ENCODE peak calls at places on chromosome 20, in five cellular contexts. B is A549, I is stomach, D is sigmoid colon, J is K562. O is an unnamed sample.
A peak's percentile ranks its signal among the peaks of the same experiment; 100 is the strongest.

GRCh38 chr20:12327205-12327604 is 409.5 kb downstream of the BTBD3 start:
- DNase-seq in B (no peak), I (no peak), J (no peak), D (no peak), O (no peak)

GRCh38 chr20:44209691-44210421 is 715 bp downstream of the OSER1 start:
- DNase-seq in I (peak; percentile 46), B (no peak), J (no peak), D (no peak), O (no peak)

GRCh38 chr20:47073766-47074475 is 179.3 kb downstream of the EYA2 start:
- DNase-seq in I (no peak), J (no peak), B (no peak), D (no peak), O (no peak)

GRCh38 chr20:50842821-50843220 is 48.0 kb downstream of the BCAS4 start:
- DNase-seq in D (no peak), B (no peak), I (no peak), J (no peak), O (no peak)

GRCh38 chr20:48360338-48360698 is 467.5 kb downstream of the PREX1 start:
- DNase-seq in B (no peak), J (no peak), I (no peak), D (no peak), O (peak; percentile 28)

GRCh38 chr20:47747663-47748031 is 37.6 kb downstream of the SULF2 start:
- DNase-seq in B (no peak), J (no peak), D (no peak), I (no peak), O (no peak)

GRCh38 chr20:4556781-4557180 is 164.9 kb upstream of the PRND start:
- DNase-seq in B (no peak), I (no peak), J (peak; percentile 62), D (no peak), O (no peak)

GRCh38 chr20:44457016-44457415 is 18.7 kb upstream of the TTPAL start:
- DNase-seq in B (no peak), D (no peak), J (peak; percentile 57), I (no peak), O (peak; percentile 57)

GRCh38 chr20:5448449-5449118 is 131.8 kb upstream of the PROKR2 start:
- DNase-seq in B (peak; percentile 70), J (peak; percentile 46), D (no peak), I (peak; percentile 51), O (peak; percentile 50)

GRCh38 chr20:18742841-18743240 is 70.7 kb upstream of the SCP2D1 start:
- DNase-seq in J (no peak), D (no peak), B (no peak), I (no peak), O (no peak)
- TF ChIP-seq EP300 in J (no peak), D (no peak), B (no peak), I (no peak), O (no peak)

DNA sequence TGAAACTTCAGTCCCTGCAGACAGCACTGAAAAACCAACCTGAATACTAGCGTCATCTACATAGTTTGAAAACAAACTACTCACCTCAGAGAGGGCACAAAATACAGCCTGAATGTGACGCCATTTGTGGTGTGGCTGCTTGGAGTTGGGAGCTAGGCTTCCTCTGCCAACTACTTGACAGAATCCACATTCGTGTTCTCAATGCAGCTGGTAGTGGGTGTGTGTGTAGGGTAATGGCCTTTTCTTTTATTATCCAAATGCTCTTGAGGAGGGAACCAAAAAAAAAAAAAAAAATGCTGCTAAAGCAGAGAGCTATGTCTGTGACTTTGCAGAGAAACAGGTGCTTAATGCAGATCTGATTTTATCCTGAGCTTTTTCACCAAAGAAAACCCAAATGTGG is 207.8 kb downstream of the OTOR start:
- DNase-seq in D (no peak), J (no peak), B (no peak), I (no peak), O (no peak)
- TF ChIP-seq POLR2A in D (no peak), J (no peak), B (no peak), I (no peak), O (no peak)

GRCh38 chr20:475463-476357 is 13.4 kb upstream of the TBC1D20 start:
- DNase-seq in B (no peak), D (no peak), J (no peak), I (no peak), O (no peak)

GRCh38 chr20:472889-473292 is 10.6 kb upstream of the TBC1D20 start:
- DNase-seq in B (no peak), D (no peak), J (no peak), I (no peak), O (no peak)

GRCh38 chr20:469746-470490 is 7.6 kb upstream of the TBC1D20 start:
- DNase-seq in B (no peak), I (no peak), J (no peak), D (no peak), O (no peak)

GRCh38 chr20:474581-474980 is 12.2 kb upstream of the TBC1D20 start:
- DNase-seq in D (no peak), B (no peak), J (no peak), I (no peak), O (no peak)

GRCh38 chr20:472137-472846 is 10.0 kb upstream of the TBC1D20 start:
- DNase-seq in I (no peak), B (no peak), D (no peak), J (no peak), O (no peak)
- TF ChIP-seq EP300 in I (no peak), B (no peak), D (no peak), J (no peak), O (no peak)

GRCh38 chr20:34215711-34216381 is 25.4 kb upstream of the ASIP start:
- DNase-seq in D (peak; percentile 83), B (peak; percentile 54), J (peak; percentile 65), I (peak; percentile 88), O (peak; percentile 78)
- TF ChIP-seq POLR2A in D (no peak), B (no peak), J (peak; percentile 70), I (no peak), O (no peak)

GRCh38 chr20:57851786-57852185 is 142.0 kb upstream of the PMEPA1 start:
- DNase-seq in J (no peak), D (no peak), B (no peak), I (no peak), O (no peak)

GRCh38 chr20:57848282-57848681 is 138.5 kb upstream of the PMEPA1 start:
- DNase-seq in B (no peak), D (no peak), I (no peak), J (no peak), O (no peak)

GRCh38 chr20:57849868-57850215 is 140.0 kb upstream of the PMEPA1 start:
- DNase-seq in B (no peak), D (no peak), I (no peak), J (no peak), O (no peak)

GRCh38 chr20:57849126-57849867 is 139.5 kb upstream of the PMEPA1 start:
- DNase-seq in I (no peak), D (peak; percentile 13), J (no peak), B (no peak), O (no peak)

GRCh38 chr20:57851025-57851682 is 141.3 kb upstream of the PMEPA1 start:
- DNase-seq in D (peak; percentile 47), J (no peak), B (no peak), I (no peak), O (no peak)
- TF ChIP-seq EP300 in D (no peak), J (no peak), B (no peak), I (no peak), O (no peak)

GRCh38 chr20:35954200-35954906 is at the start of gene SCAND1:
- DNase-seq in B (peak; percentile 95), I (peak; percentile 96), D (peak; percentile 97), J (peak; percentile 93), O (peak; percentile 96)
- TF ChIP-seq POLR2A in B (peak; percentile 85), I (no peak), D (peak; percentile 67), J (peak; percentile 93), O (peak; percentile 96)

GRCh38 chr20:41339957-41340326 is 679 bp upstream of the LPIN3 start:
- DNase-seq in I (peak; percentile 96), B (peak; percentile 77), J (peak; percentile 85), D (peak; percentile 90), O (peak; percentile 95)

GRCh38 chr20:41336711-41337492 is 3.7 kb upstream of the LPIN3 start:
- DNase-seq in D (no peak), B (no peak), J (no peak), I (no peak), O (no peak)

GRCh38 chr20:41342474-41343464 is 2.1 kb downstream of the LPIN3 start:
- DNase-seq in I (no peak), J (no peak), D (peak; percentile 41), B (no peak), O (peak; percentile 24)

GRCh38 chr20:41344477-41344876 is 3.9 kb downstream of the LPIN3 start:
- DNase-seq in B (no peak), I (no peak), D (peak; percentile 64), J (no peak), O (no peak)

DNA sequence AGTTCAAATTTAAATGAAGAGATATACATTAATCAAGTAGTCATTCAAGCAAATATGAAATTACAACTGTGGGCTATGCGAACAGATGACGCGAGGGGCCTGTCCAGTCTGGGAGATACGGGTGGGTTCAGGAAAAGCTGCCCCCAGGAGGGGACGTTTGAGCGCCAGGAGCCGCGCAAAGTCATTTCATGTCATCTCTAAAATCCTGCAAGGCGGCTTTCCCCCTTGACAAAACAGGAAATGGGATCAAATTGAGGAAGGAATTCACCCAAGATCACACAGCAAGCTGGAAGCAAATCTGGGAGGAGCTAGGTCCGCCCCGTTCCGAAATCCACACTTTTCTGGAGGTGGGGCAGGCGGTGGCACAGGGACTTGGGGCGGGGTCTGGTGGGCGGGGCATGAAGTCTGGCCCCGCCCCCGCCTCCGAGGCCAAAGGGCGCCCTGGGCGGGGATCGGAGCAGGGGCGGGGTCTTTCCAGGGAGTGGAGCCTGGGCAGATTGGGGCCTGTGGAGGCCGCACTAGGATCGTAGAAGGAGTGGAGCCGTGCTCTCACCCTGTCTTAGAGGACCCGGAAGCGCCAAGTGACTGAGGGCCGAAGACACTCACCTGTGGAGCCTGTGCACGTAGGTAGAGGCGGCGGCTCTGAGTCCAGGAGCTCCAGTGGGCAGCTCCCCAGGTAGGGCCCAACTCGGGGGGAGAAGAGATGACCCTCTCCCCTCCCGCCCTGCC is at the start of gene LPIN3:
- DNase-seq in J (peak; percentile 99), D (peak; percentile 94), B (peak; percentile 79), I (peak; percentile 94), O (peak; percentile 95)
- TF ChIP-seq EP300 in J (peak; percentile 16), D (no peak), B (no peak), I (no peak), O (no peak)

GRCh38 chr20:58899518-58899917 is 47.0 kb downstream of the GNAS start:
- DNase-seq in I (no peak), D (no peak), J (no peak), B (no peak), O (no peak)

GRCh38 chr20:58898629-58899028 is 46.1 kb downstream of the GNAS start:
- DNase-seq in I (no peak), D (no peak), J (no peak), B (no peak), O (no peak)

GRCh38 chr20:58902003-58902402 is 49.5 kb downstream of the GNAS start:
- DNase-seq in B (no peak), J (no peak), D (no peak), I (no peak), O (no peak)

GRCh38 chr20:58897493-58897892 is 45.0 kb downstream of the GNAS start:
- DNase-seq in D (no peak), I (no peak), J (no peak), B (no peak), O (no peak)

GRCh38 chr20:58900292-58900931 is 47.9 kb downstream of the GNAS start:
- DNase-seq in I (no peak), B (no peak), J (no peak), D (no peak), O (no peak)
- TF ChIP-seq POLR2A in I (no peak), B (no peak), J (no peak), D (no peak), O (no peak)

GRCh38 chr20:19913927-19914614 is 103.1 kb upstream of the NAA20 start:
- DNase-seq in B (no peak), D (no peak), J (no peak), I (no peak), O (no peak)
- TF ChIP-seq EP300 in B (no peak), D (no peak), J (no peak), I (no peak), O (no peak)

O was measured in transverse colon.